ENCODE peak calls at places on chromosomes 4 and X, in four cellular contexts. One of them, this sample, is unnamed.

GRCh38 chr4:89156515-89156914 is 45.2 kb downstream of the TIGD2 start:
- DNase-seq in AG04449: no peak
- DNase-seq in NB4: no peak
- DNase-seq in CD8-positive, alpha-beta T cell: no peak
- DNase-seq in this sample: no peak

GRCh38 chr4:952881-953573 is 20.3 kb downstream of the DGKQ start:
- DNase-seq in AG04449: no peak
- DNase-seq in NB4: no peak
- DNase-seq in CD8-positive, alpha-beta T cell: no peak
- DNase-seq in this sample: no peak

GRCh38 chr4:57148831-57149230 is 38.6 kb upstream of the IGFBP7 start:
- DNase-seq in AG04449: peak; percentile 57
- DNase-seq in NB4: no peak
- DNase-seq in CD8-positive, alpha-beta T cell: no peak
- DNase-seq in this sample: no peak

GRCh38 chr4:145736241-145736831 is 56.4 kb downstream of the C4orf51 start:
- DNase-seq in AG04449: no peak
- DNase-seq in NB4: no peak
- DNase-seq in CD8-positive, alpha-beta T cell: no peak
- DNase-seq in this sample: no peak

GRCh38 chr4:155071962-155072361 is 136.5 kb upstream of the NPY2R start:
- DNase-seq in AG04449: no peak
- DNase-seq in NB4: no peak
- DNase-seq in CD8-positive, alpha-beta T cell: no peak
- DNase-seq in this sample: no peak

GRCh38 chrX:138082881-138083280 is 517.0 kb downstream of the ZIC3 start:
- DNase-seq in AG04449: no peak
- DNase-seq in NB4: no peak
- DNase-seq in CD8-positive, alpha-beta T cell: no peak
- DNase-seq in this sample: no peak

GRCh38 chr4:10118355-10119004 is 1.9 kb upstream of the WDR1 start:
- DNase-seq in AG04449: no peak
- DNase-seq in NB4: peak; percentile 24
- DNase-seq in CD8-positive, alpha-beta T cell: no peak
- DNase-seq in this sample: no peak

GRCh38 chr4:107640157-107640556 is 79.9 kb downstream of the PAPSS1 start:
- DNase-seq in AG04449: no peak
- DNase-seq in NB4: no peak
- DNase-seq in CD8-positive, alpha-beta T cell: no peak
- DNase-seq in this sample: no peak

GRCh38 chr4:77636902-77637301 is 31.3 kb downstream of the CXCL13 start:
- DNase-seq in AG04449: peak; percentile 49
- DNase-seq in NB4: peak; percentile 23
- DNase-seq in CD8-positive, alpha-beta T cell: no peak
- DNase-seq in this sample: no peak

GRCh38 chr4:67746797-67747495 is 7.2 kb downstream of the GNRHR start:
- DNase-seq in AG04449: no peak
- DNase-seq in NB4: peak; percentile 48
- DNase-seq in CD8-positive, alpha-beta T cell: no peak
- DNase-seq in this sample: peak; percentile 53

GRCh38 chr4:108486046-108486445 is 134.3 kb upstream of the RPL34 start:
- DNase-seq in AG04449: no peak
- DNase-seq in NB4: no peak
- DNase-seq in CD8-positive, alpha-beta T cell: no peak
- DNase-seq in this sample: peak; percentile 24

GRCh38 chr4:149584703-149585102 is 230.9 kb downstream of the IQCM start:
- DNase-seq in AG04449: no peak
- DNase-seq in NB4: no peak
- DNase-seq in CD8-positive, alpha-beta T cell: no peak
- DNase-seq in this sample: no peak

GRCh38 chrX:48648299-48648698 is 35.3 kb upstream of the WAS start:
- DNase-seq in AG04449: no peak
- DNase-seq in NB4: peak; percentile 77
- DNase-seq in CD8-positive, alpha-beta T cell: peak; percentile 28
- DNase-seq in this sample: peak; percentile 45

GRCh38 chrX:34300871-34301270 is 168.8 kb upstream of the FAM47A start:
- DNase-seq in AG04449: no peak
- DNase-seq in NB4: peak; percentile 73
- DNase-seq in CD8-positive, alpha-beta T cell: no peak
- DNase-seq in this sample: peak; percentile 43

GRCh38 chrX:8273451-8273894 is 102.4 kb upstream of the VCX2 start:
- DNase-seq in AG04449: no peak
- DNase-seq in NB4: no peak
- DNase-seq in CD8-positive, alpha-beta T cell: no peak
- DNase-seq in this sample: no peak

GRCh38 chr4:102616661-102617060 is 115.5 kb downstream of the NFKB1 start:
- DNase-seq in AG04449: no peak
- DNase-seq in NB4: no peak
- DNase-seq in CD8-positive, alpha-beta T cell: no peak
- DNase-seq in this sample: no peak

GRCh38 chr4:186787536-186787935 is 63.9 kb upstream of the FAT1 start:
- DNase-seq in AG04449: no peak
- DNase-seq in NB4: no peak
- DNase-seq in CD8-positive, alpha-beta T cell: no peak
- DNase-seq in this sample: no peak

GRCh38 chr4:117691572-117692351 is 342.5 kb upstream of the NDST3 start:
- DNase-seq in AG04449: no peak
- DNase-seq in NB4: no peak
- DNase-seq in CD8-positive, alpha-beta T cell: no peak
- DNase-seq in this sample: no peak

GRCh38 chrX:79107891-79108718 is 36.4 kb upstream of the GPR174 start:
- DNase-seq in AG04449: no peak
- DNase-seq in NB4: no peak
- DNase-seq in CD8-positive, alpha-beta T cell: no peak
- DNase-seq in this sample: peak; percentile 50

GRCh38 chr4:6402566-6403399 is 69.6 kb downstream of the PPP2R2C start:
- DNase-seq in AG04449: no peak
- DNase-seq in NB4: peak; percentile 25
- DNase-seq in CD8-positive, alpha-beta T cell: no peak
- DNase-seq in this sample: no peak
- TF ChIP-seq CTCF in AG04449: no peak
- TF ChIP-seq CTCF in NB4: no peak
- TF ChIP-seq CTCF in CD8-positive, alpha-beta T cell: no peak
- TF ChIP-seq CTCF in this sample: no peak

GRCh38 chr4:153755186-153755585 is 4.6 kb downstream of the RNF175 start:
- DNase-seq in AG04449: no peak
- DNase-seq in NB4: no peak
- DNase-seq in CD8-positive, alpha-beta T cell: no peak
- DNase-seq in this sample: no peak

GRCh38 chr4:153758136-153758535 is 1.7 kb downstream of the RNF175 start:
- DNase-seq in AG04449: no peak
- DNase-seq in NB4: no peak
- DNase-seq in CD8-positive, alpha-beta T cell: no peak
- DNase-seq in this sample: no peak

GRCh38 chr4:153759407-153760226 is at the start of gene RNF175:
- DNase-seq in AG04449: no peak
- DNase-seq in NB4: no peak
- DNase-seq in CD8-positive, alpha-beta T cell: peak; percentile 13
- DNase-seq in this sample: no peak

GRCh38 chr4:153757407-153757806 is 2.4 kb downstream of the RNF175 start:
- DNase-seq in AG04449: no peak
- DNase-seq in NB4: peak; percentile 27
- DNase-seq in CD8-positive, alpha-beta T cell: no peak
- DNase-seq in this sample: no peak

DNA sequence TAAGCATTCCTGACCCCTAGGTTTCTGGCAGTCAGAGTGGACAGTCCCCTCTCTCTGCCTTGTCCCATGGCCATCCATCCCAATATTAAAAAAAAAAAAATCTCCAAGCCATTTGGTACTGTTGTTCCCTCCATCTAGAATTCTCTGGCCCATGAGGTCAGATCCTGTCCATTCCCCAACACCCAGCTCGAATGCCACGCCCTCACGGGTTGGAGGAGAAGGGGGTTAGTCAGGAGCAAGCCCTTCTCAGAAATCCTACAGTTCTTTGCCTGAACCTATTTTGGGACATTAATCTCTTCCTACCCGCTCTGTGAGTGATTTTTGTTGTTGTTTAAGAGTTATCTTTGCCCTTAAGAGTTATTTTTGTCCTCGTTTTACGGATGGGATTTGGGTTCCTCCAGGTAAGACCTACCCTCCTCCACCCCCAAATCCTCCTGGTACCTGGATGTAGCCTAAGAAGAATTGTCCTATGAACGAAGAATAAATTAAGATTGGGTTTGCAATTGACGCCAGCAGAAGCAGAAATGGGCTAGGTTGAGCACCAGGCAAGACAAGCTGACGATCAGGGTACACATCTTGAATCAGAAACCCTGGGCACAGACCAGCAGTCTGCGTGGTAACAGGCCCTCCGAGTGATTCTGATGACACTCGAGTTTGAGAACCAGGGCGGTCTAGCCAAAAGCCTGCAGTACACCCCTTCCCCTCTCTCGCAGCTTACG is 977 bp downstream of the RNF175 start:
- DNase-seq in AG04449: no peak
- DNase-seq in NB4: no peak
- DNase-seq in CD8-positive, alpha-beta T cell: no peak
- DNase-seq in this sample: no peak
- H3K4me3 ChIP-seq in AG04449: peak overlapping the region; percentile 15
- H3K4me3 ChIP-seq in NB4: no peak overlapping the region
- H3K4me3 ChIP-seq in CD8-positive, alpha-beta T cell: no peak overlapping the region
- H3K4me3 ChIP-seq in this sample: no peak overlapping the region

DNA sequence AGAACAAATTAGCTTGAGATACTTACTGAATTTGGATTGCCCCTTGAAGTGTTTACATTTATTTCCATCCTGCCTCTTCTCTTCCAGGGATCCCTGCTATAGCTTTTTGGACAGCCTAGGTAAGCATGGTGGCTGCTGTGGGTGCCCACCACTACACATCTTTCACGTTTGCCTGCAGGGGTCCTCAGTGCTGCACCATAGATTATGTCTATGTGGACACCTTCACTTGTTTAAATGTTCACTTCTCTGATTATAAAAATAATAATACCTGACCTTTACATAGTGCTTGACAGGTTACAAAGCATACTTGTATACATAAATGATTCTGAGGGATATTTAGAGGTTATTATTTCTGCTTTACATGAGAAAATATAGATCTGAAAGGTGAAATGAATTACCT is 67.9 kb upstream of the SLC4A4 start:
- DNase-seq in AG04449: no peak
- DNase-seq in NB4: peak; percentile 41
- DNase-seq in CD8-positive, alpha-beta T cell: peak; percentile 37
- DNase-seq in this sample: peak; percentile 54
- TF ChIP-seq CTCF in AG04449: peak; percentile 40
- TF ChIP-seq CTCF in NB4: peak; percentile 40
- TF ChIP-seq CTCF in CD8-positive, alpha-beta T cell: peak; percentile 26
- TF ChIP-seq CTCF in this sample: peak; percentile 50

GRCh38 chrX:97401586-97402101 is 517.9 kb downstream of the RPA4 start:
- DNase-seq in AG04449: no peak
- DNase-seq in NB4: peak; percentile 10
- DNase-seq in CD8-positive, alpha-beta T cell: no peak
- DNase-seq in this sample: no peak

GRCh38 chrX:97399400-97399799 is 515.7 kb downstream of the RPA4 start:
- DNase-seq in AG04449: no peak
- DNase-seq in NB4: no peak
- DNase-seq in CD8-positive, alpha-beta T cell: no peak
- DNase-seq in this sample: peak; percentile 82

GRCh38 chrX:97402333-97402732 is 518.6 kb downstream of the RPA4 start:
- DNase-seq in AG04449: no peak
- DNase-seq in NB4: no peak
- DNase-seq in CD8-positive, alpha-beta T cell: no peak
- DNase-seq in this sample: no peak

GRCh38 chrX:97401154-97401553 is 517.4 kb downstream of the RPA4 start:
- DNase-seq in AG04449: no peak
- DNase-seq in NB4: no peak
- DNase-seq in CD8-positive, alpha-beta T cell: no peak
- DNase-seq in this sample: peak; percentile 83

DNA sequence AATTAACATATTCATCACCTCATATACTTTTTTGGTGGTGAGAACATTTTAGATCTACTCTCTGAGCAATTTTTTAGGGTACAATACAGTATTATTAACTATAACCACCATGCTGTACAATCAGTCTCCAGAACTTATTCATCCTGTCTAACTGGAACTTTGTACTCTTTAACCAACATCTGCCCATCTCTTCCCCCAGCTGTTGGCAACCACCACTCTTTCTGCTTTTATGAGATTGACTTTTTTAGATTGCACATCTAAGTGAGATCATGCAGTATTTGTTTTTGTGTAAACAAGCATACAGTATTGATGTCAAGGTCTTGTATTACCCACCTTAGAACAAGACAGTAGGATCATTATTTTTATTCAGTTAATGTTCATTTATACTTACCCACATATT is 516.8 kb downstream of the RPA4 start:
- DNase-seq in AG04449: no peak
- DNase-seq in NB4: no peak
- DNase-seq in CD8-positive, alpha-beta T cell: no peak
- DNase-seq in this sample: peak; percentile 6
- H3K4me3 ChIP-seq in AG04449: no peak overlapping the region
- H3K4me3 ChIP-seq in NB4: no peak overlapping the region
- H3K4me3 ChIP-seq in CD8-positive, alpha-beta T cell: no peak overlapping the region
- H3K4me3 ChIP-seq in this sample: no peak overlapping the region

DNA sequence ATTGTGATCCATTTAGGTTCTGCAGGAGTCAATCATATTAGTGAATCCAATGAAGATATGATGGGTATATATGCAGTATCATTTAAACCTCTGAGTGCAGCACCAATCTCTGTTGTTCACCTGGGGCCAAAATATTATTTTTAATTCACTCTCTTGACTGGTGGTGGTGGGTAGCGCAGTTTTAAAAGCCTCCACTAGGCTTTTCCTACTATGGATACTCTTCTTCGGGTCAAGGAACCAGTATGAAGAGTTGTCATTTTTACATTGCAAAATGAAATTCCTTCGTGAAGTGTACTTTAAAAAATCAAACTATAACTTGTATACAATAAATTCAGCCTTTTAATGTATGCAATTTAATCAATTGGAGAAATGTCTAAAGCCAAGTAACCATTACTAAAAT is 56.5 kb downstream of the QRFPR start:
- DNase-seq in AG04449: no peak
- DNase-seq in NB4: no peak
- DNase-seq in CD8-positive, alpha-beta T cell: no peak
- DNase-seq in this sample: no peak
- TF ChIP-seq CTCF in AG04449: no peak
- TF ChIP-seq CTCF in NB4: no peak
- TF ChIP-seq CTCF in CD8-positive, alpha-beta T cell: no peak
- TF ChIP-seq CTCF in this sample: no peak

This sample was measured in GM12865.